ENCODE peak calls at places on chromosomes 6 and 20, in six cellular contexts. One of them, this sample, is unnamed.
A peak's percentile ranks its signal among the peaks of the same experiment; 100 is the strongest.

GRCh38 chr20:46396052-46396451 is 10.4 kb downstream of the ELMO2 start:
- DNase-seq in stimulated activated CD4-positive, alpha-beta T cell treated with anti-CD3 and anti-CD28 coated beads, Interleukin-1b, Interleukin-23, amount 100 ng/mL, for 24 hours: no peak
- DNase-seq in OCI-LY7: no peak
- DNase-seq in lower leg skin: peak; percentile 14
- DNase-seq in T follicular helper cell: no peak
- DNase-seq in SW 1271: no peak
- DNase-seq in this sample: no peak

GRCh38 chr6:37926661-37927060 is 107.1 kb downstream of the ZFAND3 start:
- DNase-seq in stimulated activated CD4-positive, alpha-beta T cell treated with anti-CD3 and anti-CD28 coated beads, Interleukin-1b, Interleukin-23, amount 100 ng/mL, for 24 hours: no peak
- DNase-seq in OCI-LY7: no peak
- DNase-seq in lower leg skin: no peak
- DNase-seq in T follicular helper cell: no peak
- DNase-seq in SW 1271: no peak
- DNase-seq in this sample: no peak

GRCh38 chr20:40326794-40327193 is 362.2 kb downstream of the MAFB start:
- DNase-seq in stimulated activated CD4-positive, alpha-beta T cell treated with anti-CD3 and anti-CD28 coated beads, Interleukin-1b, Interleukin-23, amount 100 ng/mL, for 24 hours: no peak
- DNase-seq in OCI-LY7: no peak
- DNase-seq in lower leg skin: no peak
- DNase-seq in T follicular helper cell: no peak
- DNase-seq in SW 1271: no peak
- DNase-seq in this sample: no peak

GRCh38 chr6:44650947-44651346 is 263.4 kb downstream of the CDC5L start:
- DNase-seq in stimulated activated CD4-positive, alpha-beta T cell treated with anti-CD3 and anti-CD28 coated beads, Interleukin-1b, Interleukin-23, amount 100 ng/mL, for 24 hours: no peak
- DNase-seq in OCI-LY7: no peak
- DNase-seq in lower leg skin: no peak
- DNase-seq in T follicular helper cell: no peak
- DNase-seq in SW 1271: no peak
- DNase-seq in this sample: no peak

GRCh38 chr6:19024737-19025136 is 637.6 kb downstream of the RNF144B start:
- DNase-seq in stimulated activated CD4-positive, alpha-beta T cell treated with anti-CD3 and anti-CD28 coated beads, Interleukin-1b, Interleukin-23, amount 100 ng/mL, for 24 hours: no peak
- DNase-seq in OCI-LY7: peak; percentile 41
- DNase-seq in lower leg skin: no peak
- DNase-seq in T follicular helper cell: no peak
- DNase-seq in SW 1271: peak; percentile 36
- DNase-seq in this sample: peak; percentile 54

GRCh38 chr20:4299773-4300172 is 284.4 kb upstream of the RNF24 start:
- DNase-seq in stimulated activated CD4-positive, alpha-beta T cell treated with anti-CD3 and anti-CD28 coated beads, Interleukin-1b, Interleukin-23, amount 100 ng/mL, for 24 hours: no peak
- DNase-seq in OCI-LY7: no peak
- DNase-seq in lower leg skin: no peak
- DNase-seq in T follicular helper cell: no peak
- DNase-seq in SW 1271: no peak
- DNase-seq in this sample: no peak

GRCh38 chr6:40937491-40937890 is 101.5 kb downstream of the UNC5CL start:
- DNase-seq in stimulated activated CD4-positive, alpha-beta T cell treated with anti-CD3 and anti-CD28 coated beads, Interleukin-1b, Interleukin-23, amount 100 ng/mL, for 24 hours: no peak
- DNase-seq in OCI-LY7: no peak
- DNase-seq in lower leg skin: no peak
- DNase-seq in T follicular helper cell: no peak
- DNase-seq in SW 1271: no peak
- DNase-seq in this sample: no peak

GRCh38 chr6:168050861-168051586 is 28.0 kb downstream of the FRMD1 start:
- DNase-seq in stimulated activated CD4-positive, alpha-beta T cell treated with anti-CD3 and anti-CD28 coated beads, Interleukin-1b, Interleukin-23, amount 100 ng/mL, for 24 hours: no peak
- DNase-seq in OCI-LY7: no peak
- DNase-seq in lower leg skin: no peak
- DNase-seq in T follicular helper cell: no peak
- DNase-seq in SW 1271: no peak
- DNase-seq in this sample: no peak

GRCh38 chr20:33004141-33004751 is at the start of gene SUN5:
- DNase-seq in stimulated activated CD4-positive, alpha-beta T cell treated with anti-CD3 and anti-CD28 coated beads, Interleukin-1b, Interleukin-23, amount 100 ng/mL, for 24 hours: no peak
- DNase-seq in OCI-LY7: no peak
- DNase-seq in lower leg skin: no peak
- DNase-seq in T follicular helper cell: no peak
- DNase-seq in SW 1271: no peak
- DNase-seq in this sample: no peak

GRCh38 chr6:20211037-20211940 is 980 bp downstream of the MBOAT1 start:
- DNase-seq in stimulated activated CD4-positive, alpha-beta T cell treated with anti-CD3 and anti-CD28 coated beads, Interleukin-1b, Interleukin-23, amount 100 ng/mL, for 24 hours: no peak
- DNase-seq in OCI-LY7: no peak
- DNase-seq in lower leg skin: no peak
- DNase-seq in T follicular helper cell: no peak
- DNase-seq in SW 1271: no peak
- DNase-seq in this sample: no peak

GRCh38 chr20:57748601-57749130 is 38.9 kb upstream of the PMEPA1 start:
- DNase-seq in stimulated activated CD4-positive, alpha-beta T cell treated with anti-CD3 and anti-CD28 coated beads, Interleukin-1b, Interleukin-23, amount 100 ng/mL, for 24 hours: peak; percentile 43
- DNase-seq in OCI-LY7: no peak
- DNase-seq in lower leg skin: peak; percentile 93
- DNase-seq in T follicular helper cell: peak; percentile 35
- DNase-seq in SW 1271: peak; percentile 81
- DNase-seq in this sample: peak; percentile 24

GRCh38 chr6:89970609-89971337 is 76.5 kb downstream of the GJA10 start:
- DNase-seq in stimulated activated CD4-positive, alpha-beta T cell treated with anti-CD3 and anti-CD28 coated beads, Interleukin-1b, Interleukin-23, amount 100 ng/mL, for 24 hours: no peak
- DNase-seq in OCI-LY7: no peak
- DNase-seq in lower leg skin: no peak
- DNase-seq in T follicular helper cell: no peak
- DNase-seq in SW 1271: peak; percentile 60
- DNase-seq in this sample: peak; percentile 16

GRCh38 chr20:8254911-8255582 is 123.0 kb downstream of the PLCB1 start:
- DNase-seq in stimulated activated CD4-positive, alpha-beta T cell treated with anti-CD3 and anti-CD28 coated beads, Interleukin-1b, Interleukin-23, amount 100 ng/mL, for 24 hours: no peak
- DNase-seq in OCI-LY7: no peak
- DNase-seq in lower leg skin: no peak
- DNase-seq in T follicular helper cell: no peak
- DNase-seq in SW 1271: no peak
- DNase-seq in this sample: no peak

GRCh38 chr6:121912905-121913304 is 477.5 kb downstream of the GJA1 start:
- DNase-seq in stimulated activated CD4-positive, alpha-beta T cell treated with anti-CD3 and anti-CD28 coated beads, Interleukin-1b, Interleukin-23, amount 100 ng/mL, for 24 hours: no peak
- DNase-seq in OCI-LY7: no peak
- DNase-seq in lower leg skin: no peak
- DNase-seq in T follicular helper cell: no peak
- DNase-seq in SW 1271: no peak
- DNase-seq in this sample: no peak

GRCh38 chr6:31246051-31246495 is 25.8 kb downstream of the HLA-C start:
- DNase-seq in stimulated activated CD4-positive, alpha-beta T cell treated with anti-CD3 and anti-CD28 coated beads, Interleukin-1b, Interleukin-23, amount 100 ng/mL, for 24 hours: no peak
- DNase-seq in OCI-LY7: no peak
- DNase-seq in lower leg skin: no peak
- DNase-seq in T follicular helper cell: no peak
- DNase-seq in SW 1271: peak; percentile 80
- DNase-seq in this sample: peak; percentile 59

GRCh38 chr6:82889117-82889516 is 176.5 kb downstream of the UBE3D start:
- DNase-seq in stimulated activated CD4-positive, alpha-beta T cell treated with anti-CD3 and anti-CD28 coated beads, Interleukin-1b, Interleukin-23, amount 100 ng/mL, for 24 hours: no peak
- DNase-seq in OCI-LY7: no peak
- DNase-seq in lower leg skin: no peak
- DNase-seq in T follicular helper cell: no peak
- DNase-seq in SW 1271: no peak
- DNase-seq in this sample: no peak

GRCh38 chr20:33401922-33402369 is 627 bp upstream of the CDK5RAP1 start:
- DNase-seq in stimulated activated CD4-positive, alpha-beta T cell treated with anti-CD3 and anti-CD28 coated beads, Interleukin-1b, Interleukin-23, amount 100 ng/mL, for 24 hours: no peak
- DNase-seq in OCI-LY7: peak; percentile 45
- DNase-seq in lower leg skin: no peak
- DNase-seq in T follicular helper cell: no peak
- DNase-seq in SW 1271: no peak
- DNase-seq in this sample: no peak

GRCh38 chr6:21396313-21396712 is 197.2 kb upstream of the SOX4 start:
- DNase-seq in stimulated activated CD4-positive, alpha-beta T cell treated with anti-CD3 and anti-CD28 coated beads, Interleukin-1b, Interleukin-23, amount 100 ng/mL, for 24 hours: no peak
- DNase-seq in OCI-LY7: no peak
- DNase-seq in lower leg skin: no peak
- DNase-seq in T follicular helper cell: no peak
- DNase-seq in SW 1271: no peak
- DNase-seq in this sample: no peak

GRCh38 chr6:38688579-38689087 is 14.3 kb downstream of the GLO1 start:
- DNase-seq in stimulated activated CD4-positive, alpha-beta T cell treated with anti-CD3 and anti-CD28 coated beads, Interleukin-1b, Interleukin-23, amount 100 ng/mL, for 24 hours: no peak
- DNase-seq in OCI-LY7: peak; percentile 50
- DNase-seq in lower leg skin: no peak
- DNase-seq in T follicular helper cell: no peak
- DNase-seq in SW 1271: no peak
- DNase-seq in this sample: no peak

GRCh38 chr6:91447530-91447929 is 860.7 kb upstream of the MAP3K7 start:
- DNase-seq in stimulated activated CD4-positive, alpha-beta T cell treated with anti-CD3 and anti-CD28 coated beads, Interleukin-1b, Interleukin-23, amount 100 ng/mL, for 24 hours: no peak
- DNase-seq in OCI-LY7: no peak
- DNase-seq in lower leg skin: no peak
- DNase-seq in T follicular helper cell: no peak
- DNase-seq in SW 1271: no peak
- DNase-seq in this sample: no peak

GRCh38 chr6:39853604-39854003 is 61.4 kb downstream of the DAAM2 start:
- DNase-seq in stimulated activated CD4-positive, alpha-beta T cell treated with anti-CD3 and anti-CD28 coated beads, Interleukin-1b, Interleukin-23, amount 100 ng/mL, for 24 hours: no peak
- DNase-seq in OCI-LY7: no peak
- DNase-seq in lower leg skin: no peak
- DNase-seq in T follicular helper cell: no peak
- DNase-seq in SW 1271: no peak
- DNase-seq in this sample: no peak